ENCODE peak calls at places on chromosomes 3 and 15, in eight cellular contexts. K, L, H, D, O, I, R and W are unnamed samples.

GRCh38 chr3:34780973-34781372 is 858.4 kb upstream of the ARPP21 start:
- DNase-seq in R (no peak), L (no peak), H (no peak), K (no peak), O (no peak), I (no peak), D (no peak), W (no peak)

GRCh38 chr3:155744091-155744625 is 713 bp downstream of the PLCH1 start:
- DNase-seq in I (peak), L (peak), O (peak), D (no peak), R (peak), K (peak), H (peak), W (no peak)

GRCh38 chr15:95620934-95621579 is 709.4 kb upstream of the NR2F2 start:
- DNase-seq in R (no peak), L (no peak), H (no peak), K (no peak), I (no peak), O (no peak), D (peak), W (no peak)

GRCh38 chr15:70165811-70166284 is 68.1 kb upstream of the TLE3 start:
- DNase-seq in O (no peak), R (no peak), D (no peak), H (no peak), K (no peak), L (no peak), I (no peak), W (no peak)

GRCh38 chr3:46986782-46987484 is 7.5 kb downstream of the NBEAL2 start:
- DNase-seq in L (no peak), R (peak), K (no peak), O (no peak), H (no peak), D (no peak), I (no peak), W (no peak)

GRCh38 chr3:134505485-134505884 is 19.6 kb downstream of the CEP63 start:
- DNase-seq in D (no peak), K (no peak), R (no peak), L (no peak), H (no peak), O (no peak), I (no peak), W (no peak)

GRCh38 chr3:38126121-38126892 is 10.6 kb downstream of the ACAA1 start:
- DNase-seq in O (no peak), L (no peak), I (no peak), R (no peak), H (no peak), D (no peak), K (no peak), W (no peak)

GRCh38 chr3:63051920-63052319 is 176.7 kb upstream of the CADPS start:
- DNase-seq in K (no peak), O (no peak), L (no peak), D (peak), R (no peak), I (peak), H (peak), W (no peak)

GRCh38 chr15:50964075-50964474 is 55.6 kb downstream of the AP4E1 start:
- DNase-seq in D (no peak), R (no peak), K (no peak), L (no peak), I (no peak), O (no peak), H (no peak), W (no peak)

GRCh38 chr3:123002100-123002748 is 25.3 kb downstream of the SEMA5B start:
- DNase-seq in L (no peak), O (no peak), R (no peak), H (no peak), I (no peak), K (no peak), D (no peak), W (no peak)

GRCh38 chr3:193040836-193041672 is 123.4 kb upstream of the MB21D2 start:
- DNase-seq in I (no peak), D (peak), R (no peak), O (no peak), L (no peak), H (peak), K (peak), W (no peak)

GRCh38 chr3:36494461-36495109 is 114.3 kb downstream of the STAC start:
- DNase-seq in L (no peak), I (no peak), R (no peak), O (no peak), H (no peak), K (no peak), D (peak), W (no peak)

GRCh38 chr3:127551971-127552370 is 38.6 kb downstream of the TPRA1 start:
- DNase-seq in I (no peak), H (no peak), O (no peak), R (no peak), L (no peak), K (no peak), D (no peak), W (no peak)